ENCODE peak calls at places on chromosomes 4 and X, in six cellular contexts. W, P, V, F, Z and L are unnamed samples.
A peak's percentile ranks its signal among the peaks of the same experiment; 100 is the strongest.

GRCh38 chrX:155334486-155335316 is at the start of gene CLIC2:
- DNase-seq in W (peak; percentile 79), P (peak; percentile 3), V (peak; percentile 40), F (no peak), Z (peak; percentile 43), L (peak; percentile 54)

GRCh38 chr4:75179510-75179909 is 246.6 kb downstream of the PARM1 start:
- DNase-seq in W (no peak), P (no peak), V (no peak), F (no peak), Z (no peak), L (no peak)

GRCh38 chrX:110322603-110323002 is 4.7 kb upstream of the AMMECR1 start:
- DNase-seq in W (peak; percentile 28), P (no peak), V (no peak), F (no peak), Z (no peak), L (no peak)

GRCh38 chrX:150205011-150205410 is 158.1 kb upstream of the MAMLD1 start:
- DNase-seq in W (no peak), P (peak; percentile 14), V (no peak), F (no peak), Z (no peak), L (no peak)

GRCh38 chr4:142312391-142312790 is 533.7 kb downstream of the INPP4B start:
- DNase-seq in W (no peak), P (no peak), V (no peak), F (no peak), Z (no peak), L (no peak)

GRCh38 chrX:145405012-145405411 is 157.7 kb downstream of the SPANXN1 start:
- DNase-seq in W (peak; percentile 15), P (peak; percentile 24), V (no peak), F (no peak), Z (no peak), L (no peak)

GRCh38 chrX:108312938-108313337 is 125.3 kb downstream of the COL4A6 start:
- DNase-seq in W (peak; percentile 63), P (peak; percentile 72), V (no peak), F (peak; percentile 51), Z (peak; percentile 29), L (peak; percentile 33)

GRCh38 chr4:159856451-159856850 is 753.6 kb downstream of the RAPGEF2 start:
- DNase-seq in W (no peak), P (no peak), V (no peak), F (no peak), Z (no peak), L (no peak)

GRCh38 chr4:158161561-158162354 is 11.1 kb downstream of the GASK1B start:
- DNase-seq in W (peak; percentile 79), P (peak; percentile 64), V (peak; percentile 73), F (peak; percentile 25), Z (no peak), L (peak; percentile 33)

GRCh38 chr4:104693601-104694201 is 199.0 kb upstream of the CXXC4 start:
- DNase-seq in W (peak; percentile 21), P (peak; percentile 23), V (no peak), F (no peak), Z (no peak), L (no peak)

GRCh38 chr4:48761286-48761685 is 18.8 kb downstream of the FRYL start:
- DNase-seq in W (peak; percentile 18), P (no peak), V (no peak), F (no peak), Z (no peak), L (no peak)

GRCh38 chrX:82648062-82648461 is 860.0 kb upstream of the POU3F4 start:
- DNase-seq in W (no peak), P (peak; percentile 1), V (no peak), F (no peak), Z (no peak), L (no peak)

GRCh38 chr4:83964996-83965541 is 429.2 kb downstream of the GPAT3 start:
- DNase-seq in W (peak; percentile 54), P (peak; percentile 18), V (no peak), F (no peak), Z (no peak), L (no peak)

GRCh38 chr4:181823183-181823582 is 420.0 kb upstream of the TENM3 start:
- DNase-seq in W (no peak), P (no peak), V (no peak), F (no peak), Z (no peak), L (no peak)

GRCh38 chr4:125891597-125892258 is 577.0 kb downstream of the FAT4 start:
- DNase-seq in W (peak; percentile 98), P (no peak), V (no peak), F (no peak), Z (no peak), L (no peak)

DNA sequence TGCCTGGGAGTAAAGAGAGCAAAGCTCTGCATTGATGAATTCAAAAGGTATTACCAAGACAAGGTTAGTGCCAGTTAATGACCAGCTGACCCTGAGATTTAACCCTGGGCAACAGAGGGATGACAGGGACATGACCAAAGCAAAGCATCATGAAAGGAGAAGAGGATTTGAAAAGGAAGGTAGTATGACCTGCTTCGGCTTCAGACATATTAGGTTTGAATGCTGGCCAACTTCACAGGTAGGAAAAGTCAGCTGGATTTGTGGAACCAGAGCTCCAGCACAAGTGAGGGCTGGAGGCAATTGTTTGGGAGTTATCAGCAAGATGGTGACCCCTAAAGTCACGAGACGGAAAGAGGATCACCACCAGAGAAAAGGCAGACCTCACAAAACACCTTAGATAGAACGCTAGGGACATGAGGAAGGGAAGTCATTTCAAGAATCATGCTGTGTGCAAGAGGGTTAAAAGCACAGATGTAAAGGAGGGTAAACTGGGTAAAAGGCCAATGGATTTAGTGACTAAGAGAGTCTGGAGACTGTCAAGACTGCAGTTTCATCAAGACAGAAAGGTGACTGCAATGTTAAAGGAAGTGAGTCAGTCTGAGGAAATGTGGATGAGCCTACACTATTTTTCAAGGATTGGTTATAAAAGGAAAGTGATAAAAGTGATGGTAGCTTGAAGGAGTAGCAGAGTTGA is 45.6 kb downstream of the SH3RF1 start:
- DNase-seq in W (peak; percentile 98), P (peak; percentile 72), V (no peak), F (no peak), Z (no peak), L (no peak)
- H3K27ac ChIP-seq in W (peak overlapping the region; percentile 68), P (peak overlapping the region; percentile 72), V (no peak overlapping the region), F (peak overlapping the region; percentile 73), Z (no peak overlapping the region), L (peak overlapping the region; percentile 41)

GRCh38 chr4:26907731-26908599 is 47.3 kb downstream of the STIM2 start:
- DNase-seq in W (no peak), P (no peak), V (no peak), F (no peak), Z (no peak), L (no peak)

GRCh38 chr4:26912810-26913209 is 52.2 kb downstream of the STIM2 start:
- DNase-seq in W (no peak), P (no peak), V (no peak), F (no peak), Z (no peak), L (no peak)

GRCh38 chr4:26909369-26909768 is 48.7 kb downstream of the STIM2 start:
- DNase-seq in W (peak; percentile 11), P (no peak), V (no peak), F (no peak), Z (no peak), L (no peak)

GRCh38 chr4:26911254-26911653 is 50.6 kb downstream of the STIM2 start:
- DNase-seq in W (no peak), P (no peak), V (no peak), F (no peak), Z (no peak), L (no peak)

GRCh38 chr4:26912069-26912468 is 51.4 kb downstream of the STIM2 start:
- DNase-seq in W (no peak), P (no peak), V (no peak), F (no peak), Z (no peak), L (no peak)
- H3K4me1 ChIP-seq in W (peaks cover 3% of the 10 kb centered on the region), P (no peaks in the 10 kb centered on the region), V (no peaks in the 10 kb centered on the region), F (peaks cover 16% of the 10 kb centered on the region), Z (peaks cover 40% of the 10 kb centered on the region), L (no peaks in the 10 kb centered on the region)

GRCh38 chr4:2259541-2260267 is 2.2 kb downstream of the MXD4 start:
- DNase-seq in W (no peak), P (no peak), V (peak; percentile 42), F (peak; percentile 12), Z (peak; percentile 34), L (peak; percentile 16)
- H3K27ac ChIP-seq in W (no peak overlapping the region), P (no peak overlapping the region), V (no peak overlapping the region), F (peak overlapping the region; percentile 94), Z (peak overlapping the region; percentile 87), L (peak overlapping the region; percentile 93)

GRCh38 chr4:7905461-7905915 is 34.2 kb downstream of the AFAP1 start:
- DNase-seq in W (no peak), P (no peak), V (no peak), F (peak; percentile 46), Z (no peak), L (peak; percentile 47)

GRCh38 chr4:7906171-7906581 is 33.5 kb downstream of the AFAP1 start:
- DNase-seq in W (peak; percentile 45), P (no peak), V (no peak), F (no peak), Z (no peak), L (no peak)

GRCh38 chr4:7904942-7905341 is 34.7 kb downstream of the AFAP1 start:
- DNase-seq in W (peak; percentile 94), P (peak; percentile 36), V (no peak), F (no peak), Z (no peak), L (peak; percentile 78)

GRCh38 chr4:7908668-7909067 is 31.0 kb downstream of the AFAP1 start:
- DNase-seq in W (no peak), P (no peak), V (no peak), F (no peak), Z (no peak), L (no peak)

DNA sequence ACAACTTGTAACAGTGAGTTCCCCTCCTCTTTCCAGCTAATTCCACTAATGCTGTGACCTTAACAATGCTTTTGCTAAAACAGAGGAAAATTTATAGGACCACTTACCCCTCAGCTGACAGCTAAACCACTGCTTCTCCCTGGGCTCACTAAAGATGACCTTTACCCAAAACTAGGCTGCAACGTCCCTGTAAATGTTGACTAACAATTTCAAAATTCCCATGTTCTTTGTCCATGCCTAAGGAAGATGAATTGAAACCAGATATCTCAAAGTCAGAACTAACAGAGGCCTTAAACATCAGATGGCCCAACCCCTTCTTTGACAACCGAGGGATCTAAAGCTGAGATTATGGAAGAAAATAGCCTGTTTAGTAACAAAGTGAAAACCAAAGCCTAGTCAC is 32.5 kb downstream of the AFAP1 start:
- DNase-seq in W (no peak), P (no peak), V (no peak), F (no peak), Z (no peak), L (no peak)
- H3K4me1 ChIP-seq in W (peaks cover 48% of the 10 kb centered on the region), P (peaks cover 99% of the 10 kb centered on the region), V (peaks cover 5% of the 10 kb centered on the region), F (no peaks in the 10 kb centered on the region), Z (peaks cover 27% of the 10 kb centered on the region), L (peaks cover 12% of the 10 kb centered on the region)